ENCODE peak calls at places on chromosome 14, in four cellular contexts. M, D, F and I are unnamed samples.

GRCh38 chr14:102928412-102929348 is 6.2 kb downstream of the AMN start:
- DNase-seq in D (no peak), F (peak; percentile 88), M (no peak), I (no peak)

GRCh38 chr14:82602794-82603193 is 1069.1 kb upstream of the SEL1L start:
- DNase-seq in M (no peak), D (no peak), F (no peak), I (no peak)

GRCh38 chr14:91293281-91293680 is 48.8 kb upstream of the GPR68 start:
- DNase-seq in F (no peak), D (no peak), M (no peak), I (no peak)

GRCh38 chr14:64960762-64961276 is 11.3 kb downstream of the RAB15 start:
- DNase-seq in M (peak; percentile 28), D (no peak), F (peak; percentile 66), I (no peak)

GRCh38 chr14:37246427-37246829 is 48.7 kb downstream of the MIPOL1 start:
- DNase-seq in F (no peak), M (peak; percentile 26), D (no peak), I (peak; percentile 86)

GRCh38 chr14:58465425-58465824 is 37.9 kb downstream of the KIAA0586 start:
- DNase-seq in M (no peak), F (no peak), D (no peak), I (peak; percentile 32)

GRCh38 chr14:65604946-65605345 is 192.4 kb downstream of the FUT8 start:
- DNase-seq in M (no peak), D (no peak), F (no peak), I (no peak)

GRCh38 chr14:73850940-73851339 is 691 bp upstream of the PTGR2 start:
- DNase-seq in D (no peak), M (no peak), F (no peak), I (peak; percentile 38)

GRCh38 chr14:44812672-44813071 is 149.1 kb downstream of the KLHL28 start:
- DNase-seq in M (no peak), F (peak; percentile 11), D (no peak), I (no peak)
- TF ChIP-seq TCF7 in M (no peak), F (no peak), D (no peak), I (no peak)

GRCh38 chr14:21669284-21669683 is 4.3 kb downstream of the OR4E1 start:
- DNase-seq in F (no peak), D (no peak), M (no peak), I (peak; percentile 18)

GRCh38 chr14:21672116-21672515 is 1.5 kb downstream of the OR4E1 start:
- DNase-seq in D (no peak), M (no peak), F (no peak), I (no peak)

GRCh38 chr14:21671371-21671770 is 2.2 kb downstream of the OR4E1 start:
- DNase-seq in M (no peak), D (no peak), F (no peak), I (no peak)

GRCh38 chr14:21675566-21675965 is 1.9 kb upstream of the OR4E1 start:
- DNase-seq in M (no peak), F (no peak), D (no peak), I (no peak)

GRCh38 chr14:21673718-21674117 is at the start of gene OR4E1:
- DNase-seq in D (no peak), F (no peak), M (no peak), I (no peak)
- TF ChIP-seq TCF7 in D (no peak), F (no peak), M (no peak), I (no peak)

GRCh38 chr14:69693823-69694729 is 72.9 kb upstream of the SRSF5 start:
- DNase-seq in F (no peak), M (peak; percentile 27), D (no peak), I (peak; percentile 86)

GRCh38 chr14:69695664-69696527 is 71.0 kb upstream of the SRSF5 start:
- DNase-seq in D (no peak), F (no peak), M (no peak), I (no peak)

GRCh38 chr14:69698572-69698971 is 68.4 kb upstream of the SRSF5 start:
- DNase-seq in M (no peak), F (no peak), D (no peak), I (no peak)

GRCh38 chr14:69694730-69695663 is 71.9 kb upstream of the SRSF5 start:
- DNase-seq in D (no peak), F (no peak), M (peak; percentile 34), I (no peak)

DNA sequence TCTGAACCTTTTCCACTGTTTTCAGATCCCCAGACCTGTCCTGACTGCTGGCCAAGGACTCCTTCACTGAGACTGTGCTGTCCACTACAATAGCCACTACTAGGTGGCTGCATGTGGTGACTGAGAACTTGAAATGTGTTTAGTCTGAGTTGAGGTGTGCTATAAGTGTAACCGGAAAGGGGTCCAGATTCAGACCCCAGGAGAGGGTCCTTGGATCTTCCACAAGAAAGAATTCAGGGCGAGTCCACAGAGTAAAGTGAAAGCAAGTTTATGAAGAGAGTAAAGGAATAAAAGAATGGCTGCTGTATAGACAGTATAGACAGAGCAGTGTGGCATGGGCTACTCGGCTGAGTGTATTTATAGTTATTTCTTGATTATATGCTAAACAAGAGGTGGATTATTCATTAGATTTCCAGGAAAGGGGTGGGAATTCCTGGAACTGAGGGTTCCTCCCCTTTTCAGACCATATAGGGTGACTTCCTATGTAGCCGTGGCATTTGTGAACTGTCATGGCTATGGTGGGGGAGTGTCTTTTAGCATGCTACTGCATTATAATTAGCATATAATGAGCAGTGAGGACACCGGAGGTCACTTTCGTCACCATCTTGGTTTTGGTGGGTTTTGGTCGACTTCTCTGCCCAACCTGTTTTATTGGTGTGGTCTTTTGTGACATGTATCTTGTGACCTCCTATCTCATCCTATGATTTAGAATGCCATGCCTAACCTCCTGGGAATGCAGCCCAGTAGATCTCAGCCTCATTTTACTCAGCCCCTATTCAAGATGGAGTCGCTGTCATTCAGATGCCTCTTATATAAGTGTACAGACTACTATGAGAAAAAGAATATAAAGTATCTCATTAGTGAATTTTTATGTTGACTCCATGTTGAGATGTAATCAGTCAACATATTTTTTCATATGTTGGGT is 70.0 kb upstream of the SRSF5 start:
- DNase-seq in F (no peak), M (peak; percentile 34), D (no peak), I (no peak)
- TF ChIP-seq TCF7 in F (no peak), M (no peak), D (no peak), I (no peak)

GRCh38 chr14:28761438-28762289 is 4.9 kb upstream of the FOXG1 start:
- DNase-seq in M (no peak), F (no peak), D (no peak), I (no peak)
- TF ChIP-seq TCF7 in M (no peak), F (no peak), D (no peak), I (no peak)